ENCODE peak calls at places on chromosomes 1 and 21, in six cellular contexts. X is neuronal stem cell, I is IMR-90, N is H9, R is mesenchymal stem cell, P is H1. A is an unnamed sample.

GRCh38 chr1:159370855-159371254 is 61.1 kb upstream of the OR10J4 start:
- DNase-seq in R (no peak), X (no peak), N (no peak), I (no peak), P (no peak), A (no peak)

GRCh38 chr21:36749935-36750578 is 51.1 kb downstream of the SIM2 start:
- DNase-seq in N (peak), P (peak), I (peak), X (peak), R (peak), A (peak)

GRCh38 chr21:46189213-46189958 is 5.1 kb upstream of the SPATC1L start:
- DNase-seq in R (peak), I (peak), X (no peak), N (peak), P (no peak), A (no peak)

GRCh38 chr1:219702551-219703215 is 89.8 kb upstream of the ZC3H11B start:
- DNase-seq in I (peak), R (peak), X (no peak), N (no peak), P (no peak), A (peak)

GRCh38 chr1:69263982-69264381 is 303.7 kb upstream of the LRRC7 start:
- DNase-seq in R (peak), P (no peak), I (no peak), X (no peak), N (no peak), A (no peak)

GRCh38 chr1:212470059-212470458 is 37.3 kb downstream of the NENF start:
- DNase-seq in X (no peak), N (no peak), R (peak), P (no peak), I (peak), A (peak)

GRCh38 chr1:202286622-202287097 is 55.1 kb downstream of the UBE2T start:
- DNase-seq in I (peak), P (no peak), N (no peak), R (peak), X (no peak), A (no peak)

GRCh38 chr1:31416101-31416736 is 3.2 kb downstream of the SERINC2 start:
- DNase-seq in P (no peak), X (no peak), I (no peak), R (no peak), N (no peak), A (peak)

GRCh38 chr21:45465105-45465504 is 60.1 kb downstream of the COL18A1 start:
- DNase-seq in X (no peak), R (no peak), I (no peak), P (no peak), N (no peak), A (no peak)

GRCh38 chr1:2083666-2084065 is 33.5 kb downstream of the PRKCZ start:
- DNase-seq in X (no peak), P (no peak), N (no peak), I (no peak), R (no peak), A (no peak)

GRCh38 chr1:17438176-17438976 is 1.1 kb downstream of the RCC2 start:
- DNase-seq in X (peak), R (peak), P (peak), N (peak), I (peak), A (peak)
- H3K23ac ChIP-seq in X (peak), R (peak), P (no peak), N (no peak), I (no peak), A (no peak)

DNA sequence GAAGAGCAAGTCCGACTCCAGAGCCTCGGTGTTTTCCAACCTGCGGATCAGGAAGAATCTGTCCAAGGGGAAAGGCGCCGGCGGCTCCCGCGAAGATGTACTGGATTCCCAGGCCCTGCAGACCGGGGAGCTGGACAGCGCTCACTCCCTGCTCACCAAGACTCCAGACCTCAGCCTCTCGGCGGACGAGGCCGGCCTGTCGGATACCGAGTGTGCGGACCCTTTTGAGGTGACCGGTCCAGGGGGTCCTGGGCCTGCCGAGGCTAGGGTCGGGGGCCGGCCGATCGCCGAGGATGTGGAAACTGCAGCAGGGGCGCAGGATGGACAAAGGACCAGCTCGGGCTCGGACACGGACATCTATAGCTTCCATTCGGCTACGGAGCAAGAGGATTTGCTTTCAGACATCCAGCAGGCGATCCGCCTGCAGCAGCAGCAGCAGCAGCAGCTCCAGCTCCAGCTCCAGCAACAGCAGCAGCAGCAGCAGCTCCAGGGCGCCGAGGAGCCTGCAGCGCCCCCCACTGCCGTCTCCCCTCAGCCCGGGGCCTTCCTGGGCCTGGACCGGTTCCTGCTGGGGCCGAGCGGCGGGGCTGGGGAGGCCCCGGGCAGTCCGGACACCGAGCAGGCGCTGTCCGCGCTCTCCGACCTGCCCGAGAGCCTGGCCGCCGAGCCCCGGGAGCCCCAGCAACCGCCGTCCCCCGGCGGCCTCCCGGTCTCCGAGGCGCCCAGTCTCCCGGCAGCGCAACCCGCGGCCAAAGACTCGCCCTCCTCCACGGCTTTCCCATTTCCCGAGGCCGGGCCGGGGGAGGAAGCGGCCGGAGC is 827 bp downstream of the FMN2 start:
- DNase-seq in I (peak), R (peak), X (peak), N (peak), P (peak), A (no peak)
- H3K14ac ChIP-seq in I (peak), R (no peak), X (no peak), N (no peak), P (no peak), A (no peak)

GRCh38 chr1:112316254-112316653 is 79.8 kb upstream of the CTTNBP2NL start:
- DNase-seq in R (no peak), X (no peak), I (no peak), P (no peak), N (no peak), A (no peak)
- H3K23ac ChIP-seq in R (no peak), X (no peak), I (no peak), P (no peak), N (no peak), A (no peak)

GRCh38 chr1:101748077-101748476 is 248.6 kb downstream of the OLFM3 start:
- DNase-seq in P (no peak), N (no peak), I (no peak), R (no peak), X (no peak), A (no peak)
- H3K14ac ChIP-seq in P (no peak), N (no peak), I (no peak), R (no peak), X (no peak), A (no peak)

DNA sequence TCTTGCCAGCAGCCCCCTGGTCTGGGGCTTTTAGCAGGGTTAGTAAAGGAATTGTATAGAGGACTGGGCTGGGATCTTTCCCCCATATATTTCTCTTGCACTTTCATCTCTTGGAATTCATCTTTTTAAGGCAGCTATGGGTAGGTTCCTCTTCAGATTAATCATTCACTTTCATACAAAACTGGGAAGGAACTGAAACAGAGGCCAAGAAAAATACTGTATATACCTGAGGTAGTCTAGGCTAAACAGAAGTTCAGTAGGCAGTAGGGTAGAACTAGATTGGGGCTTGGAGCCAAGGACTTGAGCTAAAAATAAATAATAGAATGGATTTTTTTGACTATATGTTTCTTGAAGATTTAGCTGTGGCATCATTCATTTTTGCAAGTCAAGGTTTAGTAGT is 50.7 kb upstream of the PTGS2 start:
- DNase-seq in X (no peak), I (no peak), P (no peak), R (no peak), N (no peak), A (no peak)
- H3K23ac ChIP-seq in X (no peak), I (no peak), P (no peak), R (no peak), N (no peak), A (no peak)

GRCh38 chr1:119353851-119354250 is 14.7 kb upstream of the HAO2 start:
- DNase-seq in P (no peak), X (no peak), I (no peak), R (no peak), N (no peak), A (no peak)
- H3K14ac ChIP-seq in P (no peak), X (no peak), I (no peak), R (no peak), N (no peak), A (no peak)

A was measured in trophoblast cell.